ENCODE peak calls at places on chromosomes 2 and 18, in six cellular contexts. One of them, this sample, is unnamed.

GRCh38 chr2:190596998-190597397 is 51.9 kb upstream of the NAB1 start:
- DNase-seq in lung: no peak
- DNase-seq in SJSA1: no peak
- DNase-seq in endodermal cell: no peak
- DNase-seq in thyroid gland: no peak
- DNase-seq in CD4-positive, alpha-beta T cell: no peak
- DNase-seq in this sample: no peak

GRCh38 chr18:50071393-50071792 is 123.6 kb downstream of the MYO5B start:
- DNase-seq in lung: no peak
- DNase-seq in CD4-positive, alpha-beta T cell: no peak
- DNase-seq in endodermal cell: no peak
- DNase-seq in thyroid gland: no peak
- DNase-seq in SJSA1: no peak
- DNase-seq in this sample: no peak

GRCh38 chr18:4358618-4359017 is 96.5 kb downstream of the DLGAP1 start:
- DNase-seq in SJSA1: no peak
- DNase-seq in thyroid gland: no peak
- DNase-seq in endodermal cell: peak
- DNase-seq in CD4-positive, alpha-beta T cell: no peak
- DNase-seq in lung: no peak
- DNase-seq in this sample: no peak

GRCh38 chr18:25349926-25350560 is 1.9 kb downstream of the ZNF521 start:
- DNase-seq in CD4-positive, alpha-beta T cell: no peak
- DNase-seq in thyroid gland: peak
- DNase-seq in lung: no peak
- DNase-seq in endodermal cell: no peak
- DNase-seq in SJSA1: no peak
- DNase-seq in this sample: peak

GRCh38 chr2:220224711-220225519 is 597.5 kb downstream of the SLC4A3 start:
- DNase-seq in CD4-positive, alpha-beta T cell: no peak
- DNase-seq in thyroid gland: no peak
- DNase-seq in lung: no peak
- DNase-seq in endodermal cell: no peak
- DNase-seq in SJSA1: peak
- DNase-seq in this sample: peak

GRCh38 chr2:83051538-83052192 is 1407.4 kb downstream of the SUCLG1 start:
- DNase-seq in thyroid gland: no peak
- DNase-seq in lung: no peak
- DNase-seq in endodermal cell: no peak
- DNase-seq in SJSA1: no peak
- DNase-seq in CD4-positive, alpha-beta T cell: no peak
- DNase-seq in this sample: no peak

GRCh38 chr2:118049140-118050128 is 35.6 kb upstream of the CCDC93 start:
- DNase-seq in endodermal cell: no peak
- DNase-seq in thyroid gland: no peak
- DNase-seq in lung: no peak
- DNase-seq in SJSA1: no peak
- DNase-seq in CD4-positive, alpha-beta T cell: no peak
- DNase-seq in this sample: no peak

GRCh38 chr2:48107326-48107925 is 201.1 kb upstream of the FBXO11 start:
- DNase-seq in lung: no peak
- DNase-seq in SJSA1: peak
- DNase-seq in thyroid gland: no peak
- DNase-seq in CD4-positive, alpha-beta T cell: no peak
- DNase-seq in endodermal cell: peak
- DNase-seq in this sample: no peak

GRCh38 chr2:134333646-134334189 is 79.8 kb downstream of the MGAT5 start:
- DNase-seq in SJSA1: no peak
- DNase-seq in thyroid gland: no peak
- DNase-seq in endodermal cell: no peak
- DNase-seq in CD4-positive, alpha-beta T cell: no peak
- DNase-seq in lung: no peak
- DNase-seq in this sample: no peak

GRCh38 chr2:3527886-3528785 is 8.8 kb upstream of the ADI1 start:
- DNase-seq in CD4-positive, alpha-beta T cell: no peak
- DNase-seq in lung: no peak
- DNase-seq in endodermal cell: no peak
- DNase-seq in SJSA1: no peak
- DNase-seq in thyroid gland: no peak
- DNase-seq in this sample: no peak

GRCh38 chr2:124426630-124427029 is 401.5 kb downstream of the CNTNAP5 start:
- DNase-seq in thyroid gland: no peak
- DNase-seq in SJSA1: no peak
- DNase-seq in endodermal cell: peak
- DNase-seq in lung: no peak
- DNase-seq in CD4-positive, alpha-beta T cell: no peak
- DNase-seq in this sample: no peak

GRCh38 chr2:94996401-94997100 is 29.0 kb upstream of the MAL start:
- DNase-seq in lung: no peak
- DNase-seq in CD4-positive, alpha-beta T cell: no peak
- DNase-seq in thyroid gland: no peak
- DNase-seq in SJSA1: no peak
- DNase-seq in endodermal cell: peak
- DNase-seq in this sample: no peak

GRCh38 chr2:46715541-46715940 is 200.1 kb downstream of the MCFD2 start:
- DNase-seq in endodermal cell: no peak
- DNase-seq in CD4-positive, alpha-beta T cell: no peak
- DNase-seq in lung: no peak
- DNase-seq in SJSA1: no peak
- DNase-seq in thyroid gland: no peak
- DNase-seq in this sample: no peak

GRCh38 chr2:5841126-5841525 is 148.9 kb downstream of the SOX11 start:
- DNase-seq in CD4-positive, alpha-beta T cell: no peak
- DNase-seq in thyroid gland: no peak
- DNase-seq in lung: no peak
- DNase-seq in endodermal cell: no peak
- DNase-seq in SJSA1: no peak
- DNase-seq in this sample: no peak

GRCh38 chr2:44772670-44773378 is 168.7 kb upstream of the SIX3 start:
- DNase-seq in thyroid gland: no peak
- DNase-seq in lung: no peak
- DNase-seq in endodermal cell: no peak
- DNase-seq in SJSA1: no peak
- DNase-seq in CD4-positive, alpha-beta T cell: no peak
- DNase-seq in this sample: no peak

GRCh38 chr18:23357992-23358594 is 95.0 kb upstream of the RIOK3 start:
- DNase-seq in endodermal cell: no peak
- DNase-seq in thyroid gland: peak
- DNase-seq in SJSA1: no peak
- DNase-seq in lung: peak
- DNase-seq in CD4-positive, alpha-beta T cell: no peak
- DNase-seq in this sample: no peak

GRCh38 chr2:183123959-183124221 is 353 bp upstream of the NUP35 start:
- DNase-seq in thyroid gland: no peak
- DNase-seq in CD4-positive, alpha-beta T cell: no peak
- DNase-seq in SJSA1: no peak
- DNase-seq in endodermal cell: no peak
- DNase-seq in lung: no peak
- DNase-seq in this sample: no peak
- H3K27ac ChIP-seq in thyroid gland: peak
- H3K27ac ChIP-seq in CD4-positive, alpha-beta T cell: peak
- H3K27ac ChIP-seq in SJSA1: peak
- H3K27ac ChIP-seq in endodermal cell: no peak
- H3K27ac ChIP-seq in lung: peak
- H3K27ac ChIP-seq in this sample: peak

GRCh38 chr2:64731306-64731654 is 77.6 kb upstream of the SERTAD2 start:
- DNase-seq in CD4-positive, alpha-beta T cell: no peak
- DNase-seq in thyroid gland: no peak
- DNase-seq in lung: no peak
- DNase-seq in SJSA1: no peak
- DNase-seq in endodermal cell: no peak
- DNase-seq in this sample: no peak
- H3K27ac ChIP-seq in CD4-positive, alpha-beta T cell: peak
- H3K27ac ChIP-seq in thyroid gland: peak
- H3K27ac ChIP-seq in lung: no peak
- H3K27ac ChIP-seq in SJSA1: peak
- H3K27ac ChIP-seq in endodermal cell: no peak
- H3K27ac ChIP-seq in this sample: peak

DNA sequence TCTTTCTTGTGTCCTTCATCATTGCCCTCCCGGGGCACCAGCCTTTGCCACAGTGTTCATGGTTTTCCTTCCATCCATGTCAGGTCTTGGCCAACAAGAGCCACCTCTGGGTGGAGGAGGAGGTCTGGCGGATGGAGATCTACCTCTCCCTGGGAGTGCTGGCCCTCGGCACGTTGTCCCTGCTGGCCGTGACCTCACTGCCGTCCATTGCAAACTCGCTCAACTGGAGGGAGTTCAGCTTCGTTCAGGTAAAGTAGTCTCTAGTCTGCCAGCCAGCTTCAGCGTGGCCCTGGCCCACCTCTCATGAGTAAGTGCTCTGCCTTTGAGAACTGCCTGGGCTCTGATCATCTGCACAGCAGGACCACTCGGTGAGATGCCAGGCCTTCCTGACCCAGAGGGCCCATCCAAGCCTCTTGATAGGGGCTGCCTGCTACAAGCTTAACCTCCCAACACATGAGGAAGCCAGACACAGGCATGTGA is 31.0 kb downstream of the STEAP3 start:
- DNase-seq in lung: no peak
- DNase-seq in SJSA1: no peak
- DNase-seq in CD4-positive, alpha-beta T cell: no peak
- DNase-seq in endodermal cell: peak
- DNase-seq in thyroid gland: no peak
- DNase-seq in this sample: no peak
- H3K27ac ChIP-seq in lung: no peak
- H3K27ac ChIP-seq in SJSA1: peak
- H3K27ac ChIP-seq in CD4-positive, alpha-beta T cell: no peak
- H3K27ac ChIP-seq in endodermal cell: no peak
- H3K27ac ChIP-seq in thyroid gland: no peak
- H3K27ac ChIP-seq in this sample: no peak

GRCh38 chr18:36629836-36630235 is 199.0 kb downstream of the TPGS2 start:
- DNase-seq in SJSA1: no peak
- DNase-seq in lung: no peak
- DNase-seq in CD4-positive, alpha-beta T cell: no peak
- DNase-seq in endodermal cell: no peak
- DNase-seq in thyroid gland: no peak
- DNase-seq in this sample: no peak
- H3K27ac ChIP-seq in SJSA1: no peak
- H3K27ac ChIP-seq in lung: no peak
- H3K27ac ChIP-seq in CD4-positive, alpha-beta T cell: no peak
- H3K27ac ChIP-seq in endodermal cell: no peak
- H3K27ac ChIP-seq in thyroid gland: no peak
- H3K27ac ChIP-seq in this sample: no peak

This sample was measured in substantia nigra.